ENCODE peak calls at places on chromosomes 7 and 10, in eight cellular contexts. D, N, S, T, E, O, J and X are unnamed samples.

GRCh38 chr7:74282748-74283459 is 6.3 kb upstream of the CLIP2 start:
- DNase-seq in D (no peak), N (no peak), S (peak; percentile 68), T (no peak), E (no peak), O (no peak), J (no peak), X (no peak)

GRCh38 chr10:74542077-74542476 is 284.3 kb upstream of the KAT6B start:
- DNase-seq in D (peak; percentile 94), N (peak; percentile 34), S (no peak), T (peak; percentile 77), E (no peak), O (no peak), J (peak; percentile 57), X (no peak)

GRCh38 chr7:113412410-113412809 is 294.1 kb upstream of the SMIM30 start:
- DNase-seq in D (no peak), N (no peak), S (no peak), T (no peak), E (no peak), O (no peak), J (no peak), X (no peak)

GRCh38 chr10:116960066-116960465 is 44.9 kb downstream of the SHTN1 start:
- DNase-seq in D (peak; percentile 4), N (no peak), S (no peak), T (no peak), E (no peak), O (no peak), J (no peak), X (no peak)

GRCh38 chr7:139943391-139943790 is 114.3 kb downstream of the TBXAS1 start:
- DNase-seq in D (no peak), N (no peak), S (no peak), T (no peak), E (no peak), O (no peak), J (no peak), X (no peak)

GRCh38 chr10:44253769-44254462 is 131.0 kb downstream of the CXCL12 start:
- DNase-seq in D (peak; percentile 94), N (peak; percentile 61), S (no peak), T (peak; percentile 63), E (peak; percentile 92), O (no peak), J (peak; percentile 75), X (no peak)

GRCh38 chr10:57161157-57161556 is 800.1 kb upstream of the ZWINT start:
- DNase-seq in D (no peak), N (no peak), S (no peak), T (no peak), E (no peak), O (no peak), J (no peak), X (no peak)

GRCh38 chr10:47077941-47078340 is 166.7 kb downstream of the PTPN20 start:
- DNase-seq in D (no peak), N (no peak), S (no peak), T (no peak), E (no peak), O (no peak), J (no peak), X (no peak)

GRCh38 chr7:85765698-85766298 is 578.9 kb upstream of the SEMA3D start:
- DNase-seq in D (no peak), N (no peak), S (peak; percentile 33), T (no peak), E (no peak), O (no peak), J (no peak), X (no peak)

GRCh38 chr10:114412907-114413386 is 8.6 kb upstream of the AFAP1L2 start:
- DNase-seq in D (no peak), N (no peak), S (no peak), T (peak; percentile 47), E (no peak), O (no peak), J (no peak), X (no peak)

GRCh38 chr7:49773082-49773938 is at the start of gene VWC2:
- DNase-seq in D (no peak), N (no peak), S (peak; percentile 63), T (no peak), E (no peak), O (peak; percentile 33), J (no peak), X (peak; percentile 10)

GRCh38 chr10:16845248-16845647 is 28.0 kb upstream of the RSU1 start:
- DNase-seq in D (peak; percentile 65), N (no peak), S (no peak), T (no peak), E (no peak), O (no peak), J (no peak), X (no peak)

GRCh38 chr7:80350430-80350829 is 161.4 kb downstream of the GNAT3 start:
- DNase-seq in D (no peak), N (no peak), S (no peak), T (no peak), E (no peak), O (no peak), J (no peak), X (no peak)

GRCh38 chr10:76779163-76779820 is 858.3 kb downstream of the KCNMA1 start:
- DNase-seq in D (peak; percentile 55), N (no peak), S (peak; percentile 77), T (peak; percentile 8), E (no peak), O (no peak), J (no peak), X (peak; percentile 12)

GRCh38 chr7:105429746-105430612 is 41.3 kb upstream of the SRPK2 start:
- DNase-seq in D (peak; percentile 76), N (peak; percentile 35), S (peak; percentile 61), T (peak; percentile 68), E (no peak), O (peak; percentile 23), J (peak; percentile 3), X (no peak)
- TF ChIP-seq CTCF in D (peak; percentile 49), N (peak; percentile 48), S (peak; percentile 56), T (peak; percentile 57), E (peak; percentile 43), O (peak; percentile 28), J (peak; percentile 59), X (peak; percentile 61)

DNA sequence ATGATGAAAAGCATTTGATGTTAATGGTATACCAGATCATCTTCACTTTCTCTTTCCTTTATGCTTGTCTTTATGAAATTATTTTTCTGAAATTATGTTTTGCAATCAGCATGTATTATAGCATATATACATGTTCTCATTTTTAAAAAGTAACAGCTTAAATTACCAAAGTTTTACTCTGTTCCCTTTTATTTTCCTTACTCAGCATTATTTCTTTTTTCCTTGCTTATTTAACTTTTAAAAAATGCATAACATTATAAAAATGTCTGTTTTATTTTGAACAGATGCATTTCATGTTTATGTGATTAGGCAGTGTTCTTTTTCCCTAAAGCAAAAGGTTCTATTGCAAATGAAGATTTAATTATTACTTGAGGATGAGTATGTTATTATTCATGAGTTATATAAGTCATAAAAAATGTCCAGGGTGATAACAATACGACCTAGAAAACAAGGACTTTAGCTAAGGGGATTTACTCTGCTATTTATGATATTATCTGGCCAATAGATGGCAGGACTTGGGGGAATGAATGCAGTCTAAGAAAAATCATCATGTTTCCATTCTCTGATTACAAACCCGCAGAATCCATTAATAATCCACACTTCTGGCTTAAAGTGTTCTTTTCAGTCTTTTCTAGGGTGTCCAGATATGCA is 38.5 kb downstream of the CABCOCO1 start:
- DNase-seq in D (no peak), N (no peak), S (no peak), T (no peak), E (no peak), O (no peak), J (no peak), X (no peak)
- TF ChIP-seq CTCF in D (peak; percentile 22), N (no peak), S (no peak), T (no peak), E (no peak), O (no peak), J (peak; percentile 35), X (no peak)

DNA sequence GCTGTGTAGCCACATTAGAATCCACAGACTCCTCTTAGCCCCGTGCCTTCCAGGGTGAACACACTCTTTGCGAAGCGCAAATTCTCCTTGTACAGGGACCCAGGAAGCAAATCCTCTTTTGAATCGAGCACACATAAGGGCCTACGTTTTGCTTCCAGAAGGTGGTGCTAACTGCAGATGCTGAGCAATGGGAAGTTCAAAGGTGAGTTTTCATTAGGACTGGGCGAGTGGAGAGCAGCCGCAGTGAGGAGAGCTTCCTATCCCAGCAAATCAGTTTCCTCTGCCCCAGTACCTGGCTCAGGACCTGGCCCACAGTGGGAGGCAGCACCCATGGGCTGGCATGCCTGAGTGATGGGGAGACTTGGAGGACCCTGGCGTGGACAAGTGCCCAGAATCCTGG is 23.5 kb upstream of the GPR26 start:
- DNase-seq in D (no peak), N (no peak), S (peak; percentile 36), T (no peak), E (peak; percentile 87), O (no peak), J (no peak), X (no peak)
- TF ChIP-seq CTCF in D (no peak), N (no peak), S (peak; percentile 13), T (no peak), E (no peak), O (no peak), J (no peak), X (no peak)

GRCh38 chr10:63133056-63133786 is at the start of gene NRBF2:
- DNase-seq in D (peak; percentile 98), N (peak; percentile 97), S (peak; percentile 99), T (peak; percentile 98), E (peak; percentile 99), O (peak; percentile 95), J (peak; percentile 94), X (peak; percentile 90)
- TF ChIP-seq CTCF in D (peak; percentile 26), N (no peak), S (peak; percentile 23), T (peak; percentile 18), E (peak; percentile 13), O (no peak), J (peak; percentile 35), X (peak; percentile 43)

GRCh38 chr7:20541615-20542349 is 73.7 kb upstream of the ABCB5 start:
- DNase-seq in D (no peak), N (no peak), S (no peak), T (peak; percentile 60), E (no peak), O (no peak), J (no peak), X (no peak)

GRCh38 chr7:20542594-20542993 is 72.9 kb upstream of the ABCB5 start:
- DNase-seq in D (peak; percentile 26), N (no peak), S (no peak), T (peak; percentile 79), E (no peak), O (no peak), J (no peak), X (no peak)

GRCh38 chr7:20543565-20543964 is 71.9 kb upstream of the ABCB5 start:
- DNase-seq in D (no peak), N (no peak), S (no peak), T (no peak), E (no peak), O (no peak), J (no peak), X (no peak)

GRCh38 chr7:20535541-20535940 is 79.9 kb upstream of the ABCB5 start:
- DNase-seq in D (no peak), N (no peak), S (no peak), T (no peak), E (no peak), O (no peak), J (no peak), X (no peak)

GRCh38 chr7:20539201-20539600 is 76.3 kb upstream of the ABCB5 start:
- DNase-seq in D (peak; percentile 4), N (no peak), S (peak; percentile 84), T (peak; percentile 20), E (no peak), O (no peak), J (no peak), X (no peak)
- TF ChIP-seq CTCF in D (peak; percentile 17), N (no peak), S (peak; percentile 75), T (no peak), E (no peak), O (no peak), J (no peak), X (peak; percentile 36)